ENCODE peak calls at places on chromosomes 11 and 22, in nine cellular contexts. K is activated naive CD8-positive, alpha-beta T cell treated with anti-CD3 and anti-CD28 coated beads, Interleukin-2, amount 50 U/mL, for 24 hours; O is EL; R is activated gamma-delta T cell treated with anti-CD3 and anti-CD28 coated beads, Interleukin-2, amount 50 U/mL, for 16 hours; Y is body of pancreas; U is A549; H is MM.1S; X is aorta; G is kidney. A is an unnamed sample.

GRCh38 chr22:23531283-23531921 is 48.7 kb downstream of the IGLL1 start:
- DNase-seq in Y (no peak), U (no peak), G (peak; percentile 60), K (no peak), H (no peak), X (peak; percentile 62), R (no peak), O (no peak), A (peak; percentile 14)

GRCh38 chr22:42970029-42970428 is 44.9 kb downstream of the PACSIN2 start:
- DNase-seq in U (no peak), H (no peak), R (no peak), O (no peak), G (no peak), K (no peak), X (no peak), Y (no peak), A (no peak)

GRCh38 chr11:73137262-73137941 is 4.7 kb downstream of the FCHSD2 start:
- DNase-seq in H (no peak), X (no peak), K (no peak), R (no peak), G (no peak), U (no peak), O (no peak), Y (no peak), A (no peak)

GRCh38 chr11:77636738-77637344 is 753 bp downstream of the CLNS1A start:
- DNase-seq in H (no peak), K (no peak), U (no peak), X (no peak), R (no peak), O (no peak), Y (no peak), G (no peak), A (peak; percentile 19)

GRCh38 chr11:95703059-95703458 is 86.5 kb downstream of the FAM76B start:
- DNase-seq in H (no peak), Y (no peak), K (no peak), U (no peak), R (no peak), X (no peak), O (no peak), G (no peak), A (no peak)

GRCh38 chr11:129267716-129268115 is 75.6 kb upstream of the ARHGAP32 start:
- DNase-seq in R (no peak), X (no peak), U (no peak), Y (no peak), H (no peak), K (no peak), O (no peak), G (no peak), A (no peak)

GRCh38 chr11:115452245-115452644 is 52.0 kb downstream of the CADM1 start:
- DNase-seq in U (peak; percentile 16), R (no peak), Y (no peak), O (no peak), H (no peak), G (no peak), K (no peak), X (no peak), A (no peak)

GRCh38 chr22:23529166-23530103 is 50.7 kb downstream of the IGLL1 start:
- DNase-seq in Y (no peak), G (no peak), O (no peak), U (no peak), R (no peak), X (peak; percentile 59), K (no peak), H (no peak), A (peak; percentile 85)

GRCh38 chr11:569273-569885 is 6.9 kb upstream of the PHRF1 start:
- DNase-seq in Y (no peak), O (no peak), X (no peak), G (peak; percentile 79), R (no peak), K (no peak), U (no peak), H (peak; percentile 2), A (no peak)

GRCh38 chr11:134432776-134433175 is 20.7 kb upstream of the B3GAT1 start:
- DNase-seq in X (no peak), Y (no peak), R (no peak), G (no peak), O (no peak), K (no peak), U (no peak), H (no peak), A (no peak)

GRCh38 chr11:80007616-80008015 is 566.8 kb upstream of the TENM4 start:
- DNase-seq in R (no peak), O (peak; percentile 4), K (no peak), G (no peak), Y (no peak), U (no peak), X (no peak), H (no peak), A (no peak)

A was measured in osteoblast.